ENCODE peak calls at places on chromosomes 11 and 22, in six cellular contexts. O is NT2/D1, A is HCT116, Y is H1, T is K562, L is GM12878. F is an unnamed sample.

GRCh38 chr11:75197512-75198277 is 42.9 kb upstream of the TPBGL start:
- DNase-seq in O (no peak), A (no peak), Y (no peak), T (no peak), L (no peak), F (no peak)

GRCh38 chr22:22576989-22577427 is 17.9 kb upstream of the PRAME start:
- DNase-seq in O (no peak), A (no peak), Y (no peak), T (no peak), L (no peak), F (no peak)

GRCh38 chr22:43128116-43128515 is 15.1 kb downstream of the MCAT start:
- DNase-seq in O (no peak), A (no peak), Y (no peak), T (no peak), L (no peak), F (no peak)

GRCh38 chr11:65290448-65291165 is 24.1 kb upstream of the CDC42EP2 start:
- DNase-seq in O (no peak), A (no peak), Y (no peak), T (peak), L (peak), F (no peak)

GRCh38 chr11:14386895-14387480 is 28.0 kb upstream of the RRAS2 start:
- DNase-seq in O (peak), A (no peak), Y (peak), T (no peak), L (no peak), F (no peak)

GRCh38 chr11:72174299-72175070 is 17.5 kb upstream of the FOLR1 start:
- DNase-seq in O (no peak), A (no peak), Y (no peak), T (no peak), L (no peak), F (no peak)

GRCh38 chr11:29432719-29433325 is 584.0 kb downstream of the KCNA4 start:
- DNase-seq in O (no peak), A (peak), Y (no peak), T (peak), L (no peak), F (peak)

GRCh38 chr22:29143848-29144785 is 61.6 kb upstream of the EMID1 start:
- DNase-seq in O (no peak), A (no peak), Y (no peak), T (no peak), L (no peak), F (no peak)

GRCh38 chr22:16601437-16602223 is 9.0 kb upstream of the CCT8L2 start:
- DNase-seq in O (no peak), A (no peak), Y (no peak), T (peak), L (no peak), F (no peak)

GRCh38 chr11:113401718-113402117 is 14.1 kb downstream of the ANKK1 start:
- DNase-seq in O (no peak), A (peak), Y (no peak), T (no peak), L (no peak), F (no peak)

GRCh38 chr11:102836290-102836875 is 7.0 kb downstream of the MMP3 start:
- DNase-seq in O (no peak), A (no peak), Y (no peak), T (no peak), L (no peak), F (no peak)

GRCh38 chr22:36528336-36528735 is 630 bp downstream of the EIF3D start:
- DNase-seq in O (no peak), A (no peak), Y (no peak), T (peak), L (no peak), F (no peak)

GRCh38 chr22:42203609-42204008 is 66.8 kb downstream of the TCF20 start:
- DNase-seq in O (no peak), A (no peak), Y (no peak), T (no peak), L (no peak), F (no peak)

GRCh38 chr11:43689167-43689566 is 8.6 kb downstream of the HSD17B12 start:
- DNase-seq in O (no peak), A (no peak), Y (no peak), T (peak), L (no peak), F (no peak)

GRCh38 chr11:7490054-7490453 is 4.7 kb downstream of the OLFML1 start:
- DNase-seq in O (no peak), A (no peak), Y (no peak), T (no peak), L (no peak), F (no peak)

GRCh38 chr11:79236541-79236971 is 204.3 kb downstream of the TENM4 start:
- DNase-seq in O (no peak), A (no peak), Y (no peak), T (no peak), L (no peak), F (no peak)

GRCh38 chr11:95132956-95133355 is 43.3 kb downstream of the ENDOD1 start:
- DNase-seq in O (no peak), A (no peak), Y (no peak), T (no peak), L (no peak), F (no peak)

GRCh38 chr11:85685131-85685819 is 720 bp downstream of the CCDC89 start:
- DNase-seq in O (no peak), A (no peak), Y (no peak), T (no peak), L (no peak), F (no peak)

DNA sequence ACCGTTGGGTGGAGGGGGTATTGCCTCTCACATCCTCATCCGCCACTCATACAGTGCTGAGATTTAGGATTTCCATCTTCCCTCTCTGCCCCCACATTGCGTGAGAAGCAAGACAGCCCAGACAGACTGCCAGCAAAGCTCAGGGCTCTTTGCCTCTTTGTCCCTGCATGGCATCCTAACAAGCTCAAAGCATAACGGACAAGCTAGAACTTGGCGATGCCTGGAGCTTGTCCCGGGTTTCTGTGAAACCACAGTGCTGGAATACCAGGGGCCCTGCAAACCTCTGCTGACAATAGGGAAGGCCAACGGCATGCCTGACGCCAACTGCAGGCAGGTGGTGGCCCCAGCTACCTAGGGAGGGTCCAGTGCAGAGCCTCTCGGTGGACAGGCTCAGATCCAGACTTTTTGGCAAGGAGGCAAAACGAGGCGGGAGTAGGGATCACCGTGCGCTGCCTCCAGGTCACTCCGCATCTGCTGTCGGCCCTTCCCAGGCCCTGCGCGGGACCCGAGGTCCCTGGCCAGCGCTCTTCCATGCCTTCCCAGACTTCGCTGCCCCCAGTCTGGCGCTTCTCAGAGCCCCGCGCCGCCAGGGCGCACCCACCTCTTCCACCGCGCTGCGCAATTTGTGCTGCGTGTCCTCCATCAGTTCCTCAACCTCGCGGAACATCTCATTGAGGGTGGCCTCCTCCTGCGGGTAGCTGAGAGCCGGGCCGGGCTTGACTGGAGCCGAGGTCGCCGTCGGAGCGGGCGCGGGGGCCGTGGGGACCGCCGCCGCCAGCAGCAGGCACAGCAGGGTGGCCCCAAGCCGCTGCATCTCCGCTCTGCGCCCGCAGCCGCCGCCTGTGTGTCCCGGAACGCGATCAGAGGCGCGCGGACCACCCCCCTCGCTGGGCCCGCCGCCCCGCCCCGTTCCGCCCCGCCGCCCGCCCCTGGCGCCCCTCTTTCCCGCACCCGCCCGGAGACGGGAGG is at the start of gene DKK3:
- DNase-seq in O (no peak), A (no peak), Y (no peak), T (no peak), L (no peak), F (no peak)
- TF ChIP-seq ZNF274 in O (no peak), A (no peak), Y (no peak), T (no peak), L (no peak), F (no peak)

DNA sequence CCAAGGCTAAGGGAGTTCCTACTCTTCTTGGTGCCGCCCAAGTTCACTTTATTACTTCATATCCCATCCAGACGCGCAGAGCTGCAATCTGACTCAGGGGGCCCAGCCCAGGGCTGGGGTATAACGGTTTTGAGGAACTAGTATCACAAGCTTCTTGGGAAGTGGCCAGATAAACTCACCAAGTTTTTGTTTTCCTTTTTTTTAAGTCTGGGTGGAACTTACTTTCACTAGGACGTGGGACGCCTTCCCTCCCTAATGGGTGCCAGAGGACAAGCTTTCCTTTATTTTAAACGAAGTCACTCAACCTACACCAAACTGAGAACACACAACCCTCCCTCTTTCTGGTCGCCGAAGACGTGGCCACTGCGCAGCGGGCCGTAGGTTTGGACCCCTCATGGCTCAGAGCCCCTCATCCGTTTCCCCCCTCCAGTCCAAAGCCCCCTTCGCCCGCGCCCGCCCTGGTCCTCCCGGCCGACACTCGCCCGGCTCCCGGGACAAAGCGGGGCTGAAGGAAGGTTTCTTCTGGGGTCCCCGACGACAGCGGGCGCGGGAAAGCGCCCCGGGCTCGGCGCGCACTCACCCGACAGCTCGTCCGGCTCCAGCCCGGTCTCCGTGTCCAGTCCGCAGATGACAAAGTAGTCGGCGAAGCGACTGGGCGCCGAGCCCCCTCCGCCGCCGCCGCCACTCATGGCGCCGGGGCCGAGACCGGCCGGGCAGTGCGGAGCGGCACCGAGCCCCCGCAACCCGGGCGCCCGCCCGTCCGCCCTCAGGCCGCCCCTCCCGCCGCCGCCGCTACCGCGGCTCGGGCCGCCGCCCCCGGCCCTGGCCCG is 554 bp downstream of the DENND5A start:
- DNase-seq in O (no peak), A (no peak), Y (no peak), T (no peak), L (no peak), F (no peak)
- TF ChIP-seq ZNF274 in O (no peak), A (no peak), Y (no peak), T (no peak), L (no peak), F (no peak)

GRCh38 chr11:69949327-69949726 is 128.8 kb upstream of the ANO1 start:
- DNase-seq in O (no peak), A (peak), Y (no peak), T (peak), L (no peak), F (peak)
- TF ChIP-seq ZNF274 in O (no peak), A (no peak), Y (no peak), T (no peak), L (no peak), F (no peak)

GRCh38 chr11:36605221-36606216 is 7.5 kb upstream of the RAG2 start:
- DNase-seq in O (no peak), A (no peak), Y (no peak), T (no peak), L (no peak), F (no peak)

GRCh38 chr11:36609383-36609782 is 11.3 kb upstream of the RAG2 start:
- DNase-seq in O (no peak), A (no peak), Y (no peak), T (no peak), L (no peak), F (no peak)

GRCh38 chr11:36608491-36609199 is 10.6 kb upstream of the RAG2 start:
- DNase-seq in O (no peak), A (no peak), Y (no peak), T (no peak), L (no peak), F (no peak)
- TF ChIP-seq ZNF274 in O (no peak), A (no peak), Y (no peak), T (no peak), L (no peak), F (no peak)

GRCh38 chr22:27641049-27641790 is 160.3 kb downstream of the MN1 start:
- DNase-seq in O (no peak), A (no peak), Y (no peak), T (no peak), L (no peak), F (no peak)

GRCh38 chr22:27639180-27640086 is 162.1 kb downstream of the MN1 start:
- DNase-seq in O (no peak), A (no peak), Y (no peak), T (no peak), L (no peak), F (no peak)

GRCh38 chr22:27638329-27639179 is 163.0 kb downstream of the MN1 start:
- DNase-seq in O (no peak), A (no peak), Y (no peak), T (no peak), L (no peak), F (no peak)

GRCh38 chr22:27644566-27644965 is 157.0 kb downstream of the MN1 start:
- DNase-seq in O (no peak), A (no peak), Y (no peak), T (no peak), L (no peak), F (no peak)

DNA sequence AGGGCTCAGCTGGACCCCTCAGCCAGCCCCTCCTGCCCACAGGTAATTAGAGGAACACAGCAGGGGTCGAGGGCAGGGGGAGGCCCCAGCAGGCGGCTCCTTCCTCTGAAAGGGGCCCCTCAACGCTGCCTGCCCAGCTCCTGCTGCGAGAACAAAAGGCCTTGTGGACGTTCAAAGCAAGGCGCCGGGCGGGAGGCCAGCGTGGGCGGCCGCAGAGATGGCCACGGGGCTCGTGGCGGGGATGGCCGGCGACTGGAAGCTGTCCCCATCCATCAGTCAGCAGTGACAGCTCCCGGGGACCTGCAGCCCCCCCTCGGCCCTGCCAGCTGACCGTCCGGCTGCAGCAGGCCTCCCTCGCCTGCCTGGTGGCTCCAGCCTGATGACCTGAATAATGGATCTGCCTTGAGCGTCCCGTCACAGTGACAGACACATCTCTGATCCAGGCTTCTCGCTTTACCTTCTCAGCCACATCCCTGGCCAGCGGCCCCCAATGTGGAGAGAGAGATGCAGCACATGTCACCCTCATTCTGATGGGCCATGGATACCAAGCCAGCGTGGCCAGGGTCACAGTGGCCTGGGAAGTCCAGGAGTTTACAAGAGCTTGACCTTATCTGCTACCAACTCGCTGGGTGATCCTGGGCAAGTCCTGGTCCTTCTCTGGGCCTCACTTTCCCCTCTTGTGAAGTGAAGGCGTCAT is 159.3 kb downstream of the MN1 start:
- DNase-seq in O (no peak), A (no peak), Y (no peak), T (peak), L (no peak), F (peak)
- TF ChIP-seq ZNF274 in O (no peak), A (no peak), Y (no peak), T (no peak), L (no peak), F (no peak)

DNA sequence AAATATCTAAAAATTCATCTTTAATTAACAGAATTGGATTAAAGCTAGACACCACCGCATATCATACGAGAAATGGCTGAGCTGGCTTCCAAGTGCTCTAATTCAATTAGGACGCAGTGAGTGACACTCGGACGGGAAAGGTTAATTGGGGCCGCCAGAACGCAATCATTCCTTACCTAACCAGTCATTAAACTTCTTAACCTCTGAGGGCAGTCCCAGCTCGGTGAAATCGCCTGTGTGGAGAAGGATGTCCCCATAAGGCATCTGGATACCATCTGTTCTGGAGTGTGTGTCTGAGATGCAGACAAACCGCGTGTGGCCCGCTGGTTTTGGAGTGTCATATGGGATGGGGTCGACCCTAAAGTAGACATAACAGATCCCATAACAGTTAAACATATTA is 50.3 kb downstream of the MPPED2 start:
- DNase-seq in O (no peak), A (no peak), Y (no peak), T (no peak), L (no peak), F (no peak)
- TF ChIP-seq ZNF274 in O (no peak), A (no peak), Y (no peak), T (no peak), L (no peak), F (no peak)

GRCh38 chr11:69642549-69642912 is 1.6 kb downstream of the CCND1 start:
- DNase-seq in O (no peak), A (no peak), Y (no peak), T (peak), L (no peak), F (no peak)
- TF ChIP-seq ZNF274 in O (no peak), A (no peak), Y (no peak), T (no peak), L (no peak), F (no peak)

GRCh38 chr22:49823289-49824045 is 4.2 kb downstream of the BRD1 start:
- DNase-seq in O (no peak), A (no peak), Y (no peak), T (no peak), L (no peak), F (no peak)
- TF ChIP-seq ZNF274 in O (no peak), A (no peak), Y (no peak), T (no peak), L (no peak), F (no peak)

F was measured in HepG2.